ENCODE peak calls at places on chromosomes 7 and 10, in nine cellular contexts. G is activated T-helper 1 cell treated with anti-CD3 and anti-CD28 coated beads, Interleukin-2, amount 50 U/mL, for 16 hours; P is COR-L47; B is M059J; W is fibroblast of pulmonary artery; M is glutamatergic neuron; S is SHP77; U is RKO; K is esophagus squamous epithelium. Q is an unnamed sample.
A peak's percentile ranks its signal among the peaks of the same experiment; 100 is the strongest.

GRCh38 chr10:89327803-89328441 is at the start of gene IFIT3:
- DNase-seq in G (no peak), P (no peak), B (peak; percentile 91), W (peak; percentile 96), M (no peak), S (peak; percentile 1), U (peak; percentile 86), K (no peak), Q (peak; percentile 87)

GRCh38 chr7:140342732-140343514 is 55.4 kb downstream of the SLC37A3 start:
- DNase-seq in G (no peak), P (peak; percentile 15), B (peak; percentile 20), W (peak; percentile 46), M (peak; percentile 47), S (peak; percentile 1), U (peak; percentile 32), K (no peak), Q (no peak)

GRCh38 chr7:103811997-103812396 is 177.5 kb downstream of the RELN start:
- DNase-seq in G (no peak), P (peak; percentile 25), B (no peak), W (no peak), M (no peak), S (no peak), U (no peak), K (no peak), Q (no peak)

GRCh38 chr7:100629117-100629711 is 12.1 kb downstream of the TFR2 start:
- DNase-seq in G (no peak), P (no peak), B (peak; percentile 38), W (peak; percentile 32), M (peak; percentile 76), S (peak; percentile 34), U (peak; percentile 73), K (no peak), Q (no peak)

GRCh38 chr10:122845783-122846332 is at the start of gene CUZD1:
- DNase-seq in G (no peak), P (no peak), B (no peak), W (no peak), M (no peak), S (peak; percentile 77), U (no peak), K (no peak), Q (no peak)

GRCh38 chr10:91635401-91636400 is 2.8 kb upstream of the PPP1R3C start:
- DNase-seq in G (no peak), P (peak; percentile 27), B (peak; percentile 82), W (peak; percentile 89), M (peak; percentile 29), S (peak; percentile 30), U (peak; percentile 71), K (no peak), Q (no peak)

GRCh38 chr10:50325449-50326188 is 74.3 kb upstream of the ASAH2 start:
- DNase-seq in G (no peak), P (no peak), B (peak; percentile 95), W (peak; percentile 96), M (no peak), S (no peak), U (peak; percentile 89), K (no peak), Q (peak; percentile 69)

GRCh38 chr10:100506596-100507356 is 12.9 kb downstream of the SEC31B start:
- DNase-seq in G (no peak), P (no peak), B (peak; percentile 69), W (no peak), M (no peak), S (no peak), U (peak; percentile 80), K (no peak), Q (no peak)

GRCh38 chr7:102455596-102455995 is 9.1 kb downstream of the ALKBH4 start:
- DNase-seq in G (no peak), P (no peak), B (no peak), W (no peak), M (no peak), S (no peak), U (no peak), K (no peak), Q (no peak)

GRCh38 chr7:5643280-5643679 is 138.2 kb downstream of the RNF216 start:
- DNase-seq in G (no peak), P (no peak), B (peak; percentile 68), W (peak; percentile 34), M (no peak), S (no peak), U (no peak), K (no peak), Q (no peak)

GRCh38 chr7:36764929-36765328 is 40.6 kb upstream of the AOAH start:
- DNase-seq in G (no peak), P (no peak), B (no peak), W (peak; percentile 17), M (no peak), S (no peak), U (no peak), K (no peak), Q (no peak)

GRCh38 chr10:29685506-29685905 is 50.7 kb upstream of the SVIL start:
- DNase-seq in G (no peak), P (no peak), B (no peak), W (no peak), M (no peak), S (no peak), U (no peak), K (no peak), Q (no peak)

GRCh38 chr7:105003275-105003674 is 10.7 kb upstream of the KMT2E start:
- DNase-seq in G (no peak), P (no peak), B (peak; percentile 87), W (peak; percentile 76), M (no peak), S (no peak), U (peak; percentile 75), K (no peak), Q (no peak)

GRCh38 chr7:1539346-1540321 is 9.1 kb downstream of the MAFK start:
- DNase-seq in G (no peak), P (no peak), B (no peak), W (peak; percentile 30), M (peak; percentile 17), S (no peak), U (no peak), K (no peak), Q (no peak)

GRCh38 chr10:6516277-6516676 is 63.8 kb downstream of the PRKCQ start:
- DNase-seq in G (no peak), P (no peak), B (no peak), W (no peak), M (no peak), S (no peak), U (no peak), K (no peak), Q (no peak)

GRCh38 chr10:35635576-35635975 is 6.5 kb downstream of the FZD8 start:
- DNase-seq in G (no peak), P (peak; percentile 13), B (peak; percentile 61), W (peak; percentile 81), M (peak; percentile 46), S (peak; percentile 34), U (peak; percentile 78), K (no peak), Q (no peak)

GRCh38 chr7:13262929-13263530 is 575.6 kb downstream of the ARL4A start:
- DNase-seq in G (no peak), P (peak; percentile 19), B (peak; percentile 47), W (peak; percentile 72), M (no peak), S (peak; percentile 45), U (peak; percentile 45), K (no peak), Q (peak; percentile 26)

GRCh38 chr10:89644967-89645741 is at the start of gene PANK1:
- DNase-seq in G (peak; percentile 40), P (peak; percentile 62), B (peak; percentile 79), W (peak; percentile 76), M (peak; percentile 90), S (peak; percentile 67), U (peak; percentile 77), K (peak; percentile 37), Q (no peak)

GRCh38 chr7:371779-372545 is 82.0 kb downstream of the FOXL3 start:
- DNase-seq in G (no peak), P (no peak), B (no peak), W (no peak), M (peak; percentile 25), S (no peak), U (no peak), K (no peak), Q (no peak)

GRCh38 chr10:99551158-99551557 is 18.4 kb downstream of the NKX2-3 start:
- DNase-seq in G (no peak), P (peak; percentile 69), B (peak; percentile 87), W (peak; percentile 24), M (no peak), S (peak; percentile 92), U (peak; percentile 25), K (no peak), Q (no peak)

GRCh38 chr10:12492016-12492415 is 142.7 kb downstream of the CAMK1D start:
- DNase-seq in G (no peak), P (no peak), B (no peak), W (no peak), M (no peak), S (no peak), U (no peak), K (no peak), Q (no peak)

GRCh38 chr7:98224701-98225181 is 13.5 kb downstream of the BHLHA15 start:
- DNase-seq in G (no peak), P (no peak), B (no peak), W (no peak), M (no peak), S (no peak), U (no peak), K (no peak), Q (no peak)

GRCh38 chr7:55565693-55566092 is 6.6 kb downstream of the VOPP1 start:
- DNase-seq in G (no peak), P (no peak), B (no peak), W (no peak), M (no peak), S (no peak), U (no peak), K (no peak), Q (no peak)

GRCh38 chr10:6400331-6400730 is 179.7 kb downstream of the PRKCQ start:
- DNase-seq in G (no peak), P (no peak), B (no peak), W (no peak), M (no peak), S (no peak), U (no peak), K (no peak), Q (no peak)

GRCh38 chr10:126133906-126134703 is 237.7 kb downstream of the FANK1 start:
- DNase-seq in G (no peak), P (no peak), B (peak; percentile 71), W (peak; percentile 90), M (no peak), S (no peak), U (no peak), K (no peak), Q (no peak)

GRCh38 chr7:73880755-73881328 is 19.9 kb downstream of the TMEM270 start:
- DNase-seq in G (no peak), P (no peak), B (no peak), W (no peak), M (no peak), S (no peak), U (no peak), K (no peak), Q (no peak)

GRCh38 chr10:89642193-89642592 is 2.8 kb downstream of the PANK1 start:
- DNase-seq in G (no peak), P (no peak), B (no peak), W (no peak), M (no peak), S (no peak), U (no peak), K (no peak), Q (no peak)

GRCh38 chr7:94620703-94621118 is 35.2 kb downstream of the SGCE start:
- DNase-seq in G (no peak), P (no peak), B (peak; percentile 98), W (peak; percentile 90), M (peak; percentile 71), S (peak; percentile 89), U (peak; percentile 87), K (no peak), Q (peak; percentile 54)

Q was measured in smooth muscle cell of the brain vasculature.